ENCODE peak calls at places on chromosome 9, in four cellular contexts. P is HepG2, L is GM12878, N is H1. C is an unnamed sample.
A peak's percentile ranks its signal among the peaks of the same experiment; 100 is the strongest.

GRCh38 chr9:16680965-16681658 is 189.4 kb downstream of the BNC2 start:
- DNase-seq in P (no peak), N (no peak), L (no peak), C (peak; percentile 14)

GRCh38 chr9:82144803-82145202 is 156.2 kb downstream of the SPATA31D1 start:
- DNase-seq in P (no peak), L (no peak), N (no peak), C (no peak)

GRCh38 chr9:128062856-128063831 is 4.0 kb downstream of the NAIF1 start:
- DNase-seq in L (no peak), N (no peak), P (no peak), C (no peak)

GRCh38 chr9:108254236-108254635 is 601.5 kb downstream of the ACTL7B start:
- DNase-seq in N (no peak), P (no peak), L (no peak), C (no peak)

GRCh38 chr9:99398241-99398640 is 176.2 kb downstream of the SEC61B start:
- DNase-seq in P (no peak), L (no peak), N (no peak), C (no peak)

GRCh38 chr9:112061152-112061740 is 113.9 kb downstream of the SUSD1 start:
- DNase-seq in P (peak; percentile 56), N (no peak), L (peak; percentile 75), C (peak; percentile 22)

GRCh38 chr9:113574381-113575262 is 111.1 kb downstream of the RGS3 start:
- DNase-seq in N (no peak), P (no peak), L (no peak), C (no peak)

GRCh38 chr9:37938121-37938906 is 34.4 kb upstream of the SLC25A51 start:
- DNase-seq in L (no peak), N (no peak), P (no peak), C (peak; percentile 79)

GRCh38 chr9:36152741-36153438 is 16.3 kb upstream of the CCIN start:
- DNase-seq in L (no peak), P (no peak), N (no peak), C (no peak)

GRCh38 chr9:35364817-35365585 is 124.9 kb upstream of the RUSC2 start:
- DNase-seq in N (no peak), L (no peak), P (no peak), C (no peak)

GRCh38 chr9:136975624-136976023 is 1.7 kb upstream of the PTGDS start:
- DNase-seq in N (no peak), L (no peak), P (peak; percentile 42), C (no peak)

GRCh38 chr9:69609156-69609555 is 63.0 kb downstream of the APBA1 start:
- DNase-seq in L (no peak), P (no peak), N (no peak), C (no peak)

GRCh38 chr9:85158512-85158911 is 489.0 kb downstream of the NTRK2 start:
- DNase-seq in L (no peak), P (no peak), N (no peak), C (no peak)

GRCh38 chr9:98989036-98990000 is 45.6 kb downstream of the COL15A1 start:
- DNase-seq in P (peak; percentile 18), L (peak; percentile 8), N (no peak), C (no peak)

GRCh38 chr9:89755835-89756234 is 151.0 kb downstream of the GADD45G start:
- DNase-seq in N (no peak), P (no peak), L (no peak), C (no peak)

GRCh38 chr9:2158111-2158610 is 143.0 kb downstream of the SMARCA2 start:
- DNase-seq in L (peak; percentile 39), N (no peak), P (no peak), C (peak; percentile 19)

GRCh38 chr9:135969064-135969683 is 8.0 kb upstream of the UBAC1 start:
- DNase-seq in L (no peak), N (no peak), P (no peak), C (no peak)

GRCh38 chr9:135971892-135972291 is 10.7 kb upstream of the UBAC1 start:
- DNase-seq in P (peak; percentile 71), L (no peak), N (peak; percentile 68), C (no peak)

GRCh38 chr9:135973276-135974219 is 12.4 kb upstream of the UBAC1 start:
- DNase-seq in P (no peak), N (no peak), L (no peak), C (no peak)

GRCh38 chr9:135970128-135970815 is 9.1 kb upstream of the UBAC1 start:
- DNase-seq in N (no peak), P (no peak), L (no peak), C (no peak)

DNA sequence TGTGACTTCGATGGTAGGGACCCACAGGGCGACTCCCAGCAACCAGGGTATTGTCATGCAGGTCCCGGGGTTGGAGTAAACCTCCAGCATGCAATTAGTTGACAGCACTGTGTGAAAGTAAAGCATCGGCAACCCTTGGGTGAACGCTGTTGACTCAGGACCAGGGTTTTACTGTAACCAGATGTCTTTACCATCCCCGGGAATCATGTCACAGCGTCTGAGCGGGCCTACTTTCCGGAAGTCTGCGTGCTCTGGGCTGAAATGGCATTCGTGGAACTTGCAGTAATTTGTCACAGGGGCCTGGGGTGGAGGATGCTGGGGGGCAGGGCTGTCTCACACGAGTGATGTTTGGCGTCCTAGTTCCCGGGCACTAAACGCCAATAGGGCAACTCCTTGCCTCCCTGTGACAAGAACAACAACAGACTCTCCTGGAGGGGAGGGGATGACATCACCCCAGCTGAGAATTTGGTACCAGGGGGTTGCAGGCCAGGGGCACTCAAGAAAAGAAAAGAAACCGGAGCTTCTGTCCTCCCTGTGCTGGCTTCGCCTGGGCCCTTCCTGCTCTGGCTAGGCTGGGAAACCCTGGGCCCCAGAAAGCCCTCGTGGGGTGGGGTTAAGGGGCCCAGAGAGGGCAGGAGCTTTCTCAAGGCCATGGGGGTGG is 10.1 kb upstream of the UBAC1 start:
- DNase-seq in N (no peak), P (no peak), L (no peak), C (no peak)
- TF ChIP-seq TCF12 in N (no peak), P (no peak), L (no peak), C (no peak)

DNA sequence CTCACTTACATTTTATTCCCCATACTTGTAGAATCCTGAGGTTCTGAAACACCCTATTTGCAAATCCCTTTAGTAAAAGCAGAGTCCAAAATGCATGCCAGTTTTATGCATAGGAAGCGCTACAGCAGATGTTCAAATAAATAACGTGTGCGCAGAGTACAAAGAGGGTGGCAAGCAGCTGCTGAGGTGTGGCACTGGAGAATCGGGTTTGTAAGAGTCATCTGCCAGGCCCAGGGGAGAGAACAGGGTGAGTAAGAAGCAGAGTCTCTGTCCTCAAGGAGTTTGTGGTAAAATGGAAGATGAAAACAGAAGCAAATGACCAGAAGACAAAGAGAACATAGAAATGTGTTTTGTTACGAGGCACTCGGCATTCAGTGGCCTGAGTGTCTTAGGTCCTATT is 288.8 kb downstream of the GLIS3 start:
- DNase-seq in L (no peak), P (no peak), N (no peak), C (no peak)
- TF ChIP-seq TCF12 in L (no peak), P (no peak), N (no peak), C (no peak)

GRCh38 chr9:131743501-131743900 is 3.6 kb upstream of the RAPGEF1 start:
- DNase-seq in N (no peak), P (no peak), L (no peak), C (no peak)
- TF ChIP-seq TCF12 in N (no peak), P (no peak), L (no peak), C (no peak)

DNA sequence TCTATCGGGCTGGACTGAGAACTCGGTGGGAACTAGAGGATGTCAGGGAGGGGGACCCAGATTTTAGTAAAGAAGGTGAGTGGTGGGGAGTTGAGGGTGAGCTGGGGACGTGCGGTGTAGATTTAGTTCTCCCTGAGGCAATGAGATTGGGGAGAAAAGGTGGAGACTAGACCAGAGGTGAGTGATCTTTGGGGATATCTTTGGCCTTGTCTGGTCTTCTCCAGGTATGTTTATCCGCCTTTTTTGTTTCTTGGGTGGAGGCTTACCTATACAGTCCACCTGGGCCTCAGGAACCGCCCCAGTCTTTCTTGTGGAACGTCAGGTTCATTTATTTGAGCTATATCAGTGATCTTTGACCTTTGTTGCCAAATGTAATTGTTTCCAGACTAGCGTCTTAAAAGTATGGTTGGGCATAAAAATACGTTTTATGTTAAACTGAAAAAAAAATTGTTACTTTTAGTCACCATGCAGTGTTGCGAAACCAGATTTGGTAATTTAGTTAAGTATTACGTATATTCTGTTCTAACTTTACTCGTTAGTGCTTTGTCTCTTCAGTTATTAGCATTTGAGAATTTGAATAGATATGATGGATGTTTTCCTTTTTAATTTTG is 790 bp downstream of the UBAP1 start:
- DNase-seq in L (no peak), N (no peak), P (no peak), C (no peak)
- TF ChIP-seq TCF12 in L (no peak), N (no peak), P (no peak), C (no peak)

GRCh38 chr9:97845130-97845529 is 7.9 kb upstream of the FOXE1 start:
- DNase-seq in N (no peak), P (no peak), L (no peak), C (no peak)

GRCh38 chr9:97840521-97840920 is 12.5 kb upstream of the FOXE1 start:
- DNase-seq in N (no peak), L (no peak), P (no peak), C (no peak)

GRCh38 chr9:97846347-97846746 is 6.7 kb upstream of the FOXE1 start:
- DNase-seq in P (no peak), N (no peak), L (no peak), C (no peak)

GRCh38 chr9:97845763-97846162 is 7.3 kb upstream of the FOXE1 start:
- DNase-seq in N (no peak), L (no peak), P (no peak), C (no peak)

GRCh38 chr9:97842960-97843359 is 10.1 kb upstream of the FOXE1 start:
- DNase-seq in L (no peak), N (no peak), P (no peak), C (no peak)
- TF ChIP-seq TCF12 in L (no peak), N (no peak), P (no peak), C (no peak)

GRCh38 chr9:133854048-133854447 is 115.9 kb upstream of the SARDH start:
- DNase-seq in N (no peak), L (no peak), P (no peak), C (no peak)
- TF ChIP-seq TCF12 in N (no peak), L (no peak), P (no peak), C (no peak)